ENCODE peak calls at places on chromosomes 3 and 15, in ten cellular contexts. X, C, E, V, F, O, Q, S, G and H are unnamed samples.

GRCh38 chr3:66004244-66004643 is 34.5 kb downstream of the MAGI1 start:
- DNase-seq in Q (no peak), E (no peak), S (no peak), C (no peak), O (no peak), V (no peak), X (no peak), F (no peak), G (no peak), H (no peak)

GRCh38 chr3:86948840-86949239 is 42.1 kb downstream of the VGLL3 start:
- DNase-seq in F (peak; percentile 63), C (no peak), S (no peak), X (no peak), E (no peak), O (no peak), Q (no peak), V (no peak), G (no peak), H (no peak)

GRCh38 chr3:126552688-126553283 is 5.9 kb downstream of the C3orf22 start:
- DNase-seq in E (peak; percentile 52), C (no peak), X (no peak), F (no peak), O (no peak), G (no peak), Q (no peak), V (peak; percentile 4), S (no peak), H (no peak)

GRCh38 chr3:98602078-98602678 is 8.8 kb upstream of the CPOX start:
- DNase-seq in V (no peak), X (peak; percentile 57), F (peak; percentile 76), G (no peak), E (no peak), Q (peak; percentile 53), O (peak; percentile 71), S (peak; percentile 36), C (peak; percentile 32), H (no peak)

GRCh38 chr3:60153221-60153999 is 1097.8 kb downstream of the FHIT start:
- DNase-seq in C (no peak), F (no peak), E (no peak), O (no peak), Q (no peak), X (no peak), G (no peak), V (no peak), S (no peak), H (no peak)

GRCh38 chr3:58482917-58483636 is 8.8 kb upstream of the KCTD6 start:
- DNase-seq in E (no peak), G (no peak), O (no peak), Q (no peak), X (no peak), S (no peak), C (no peak), F (no peak), V (no peak), H (no peak)

GRCh38 chr3:64827391-64827790 is 139.6 kb upstream of the ADAMTS9 start:
- DNase-seq in F (no peak), X (no peak), V (no peak), C (no peak), Q (no peak), E (no peak), G (no peak), O (no peak), S (no peak), H (no peak)

GRCh38 chr3:29170894-29171582 is 109.8 kb upstream of the RBMS3 start:
- DNase-seq in C (no peak), S (no peak), G (no peak), V (no peak), E (no peak), F (peak; percentile 60), X (no peak), Q (no peak), O (no peak), H (no peak)

GRCh38 chr15:77033417-77033728 is 37.5 kb downstream of the TSPAN3 start:
- DNase-seq in F (no peak), E (no peak), S (no peak), Q (no peak), G (no peak), O (no peak), V (no peak), C (no peak), X (no peak), H (no peak)

GRCh38 chr15:45522931-45523331 is 376 bp upstream of the SLC30A4 start:
- DNase-seq in X (no peak), F (peak; percentile 41), G (no peak), Q (no peak), S (no peak), O (no peak), V (no peak), C (no peak), E (no peak), H (peak; percentile 41)

GRCh38 chr3:173078525-173078924 is 62.5 kb downstream of the SPATA16 start:
- DNase-seq in O (no peak), F (no peak), X (no peak), S (no peak), Q (no peak), E (no peak), C (no peak), G (no peak), V (no peak), H (no peak)

GRCh38 chr15:89416339-89417183 is 79.8 kb downstream of the RHCG start:
- DNase-seq in O (peak; percentile 84), F (peak; percentile 40), E (no peak), X (peak; percentile 90), G (peak; percentile 40), C (no peak), V (peak; percentile 68), Q (no peak), S (peak; percentile 75), H (peak; percentile 83)

GRCh38 chr3:59880717-59881116 is 830.9 kb upstream of the CFAP20DC start:
- DNase-seq in E (no peak), G (peak; percentile 98), C (no peak), X (no peak), S (no peak), Q (no peak), O (no peak), F (no peak), V (no peak), H (no peak)

GRCh38 chr3:104044002-104044401 is 1322.7 kb upstream of the ALCAM start:
- DNase-seq in F (peak; percentile 25), Q (no peak), O (no peak), E (no peak), X (no peak), G (no peak), V (no peak), S (no peak), C (no peak), H (no peak)

GRCh38 chr15:29805043-29805707 is 17.1 kb downstream of the TJP1 start:
- DNase-seq in S (no peak), X (peak; percentile 56), V (no peak), C (no peak), E (no peak), O (no peak), G (no peak), Q (no peak), F (peak; percentile 82), H (no peak)

GRCh38 chr3:110946810-110947209 is 124.8 kb upstream of the NECTIN3 start:
- DNase-seq in Q (no peak), S (no peak), X (no peak), C (no peak), F (peak; percentile 52), G (no peak), O (no peak), V (no peak), E (no peak), H (no peak)

GRCh38 chr3:185318136-185318535 is 44.8 kb upstream of the MAP3K13 start:
- DNase-seq in O (peak; percentile 46), Q (no peak), E (no peak), F (peak; percentile 39), C (no peak), S (peak; percentile 65), X (no peak), V (no peak), G (no peak), H (no peak)

GRCh38 chr3:32959370-32959769 is 7.9 kb downstream of the CCR4 start:
- DNase-seq in Q (no peak), V (no peak), E (no peak), X (no peak), C (no peak), O (peak; percentile 78), G (no peak), F (no peak), S (no peak), H (no peak)

GRCh38 chr3:194278186-194278845 is 72.8 kb downstream of the CPN2 start:
- DNase-seq in G (no peak), S (no peak), Q (no peak), C (no peak), X (no peak), F (no peak), V (peak; percentile 3), E (peak; percentile 47), O (no peak), H (no peak)

GRCh38 chr3:150720444-150720843 is 16.7 kb upstream of the ERICH6 start:
- DNase-seq in Q (no peak), C (no peak), X (no peak), O (no peak), E (no peak), G (no peak), S (no peak), V (no peak), F (no peak), H (no peak)

GRCh38 chr3:113287111-113287817 is 75.9 kb downstream of the BOC start:
- DNase-seq in E (no peak), F (peak; percentile 82), C (peak; percentile 56), O (no peak), X (peak; percentile 68), Q (peak; percentile 77), V (no peak), G (no peak), S (peak; percentile 44), H (no peak)